ENCODE peak calls at places on chromosomes 6 and 20, in five cellular contexts. One of them, this sample, is unnamed. For H3K9me3, the result is how much of the 10 kb centered on the place peaks cover.

GRCh38 chr6:170072246-170072645 is 218.6 kb downstream of the DLL1 start:
- DNase-seq in breast epithelium: no peak
- DNase-seq in heart right ventricle: no peak
- DNase-seq in upper lobe of right lung: no peak
- DNase-seq in A549: no peak
- DNase-seq in this sample: no peak

GRCh38 chr20:219290-220115 is 7.6 kb upstream of the DEFB129 start:
- DNase-seq in breast epithelium: no peak
- DNase-seq in A549: peak
- DNase-seq in upper lobe of right lung: no peak
- DNase-seq in heart right ventricle: no peak
- DNase-seq in this sample: no peak

GRCh38 chr6:63391203-63391970 is 71.6 kb upstream of the LGSN start:
- DNase-seq in breast epithelium: no peak
- DNase-seq in upper lobe of right lung: no peak
- DNase-seq in A549: no peak
- DNase-seq in heart right ventricle: no peak
- DNase-seq in this sample: no peak

GRCh38 chr20:6053776-6054688 is at the start of gene LRRN4:
- DNase-seq in heart right ventricle: no peak
- DNase-seq in upper lobe of right lung: peak
- DNase-seq in breast epithelium: no peak
- DNase-seq in A549: no peak
- DNase-seq in this sample: no peak

GRCh38 chr6:5673016-5673415 is 333.7 kb downstream of the NRN1 start:
- DNase-seq in breast epithelium: no peak
- DNase-seq in A549: no peak
- DNase-seq in heart right ventricle: no peak
- DNase-seq in upper lobe of right lung: no peak
- DNase-seq in this sample: no peak

GRCh38 chr20:19785886-19786285 is 27.8 kb downstream of the RIN2 start:
- DNase-seq in heart right ventricle: no peak
- DNase-seq in breast epithelium: no peak
- DNase-seq in A549: no peak
- DNase-seq in upper lobe of right lung: no peak
- DNase-seq in this sample: no peak

GRCh38 chr20:56924976-56925695 is 296.0 kb downstream of the TFAP2C start:
- DNase-seq in heart right ventricle: no peak
- DNase-seq in upper lobe of right lung: no peak
- DNase-seq in breast epithelium: no peak
- DNase-seq in A549: no peak
- DNase-seq in this sample: peak

GRCh38 chr20:33664762-33665144 is 2.0 kb upstream of the ACTL10 start:
- DNase-seq in breast epithelium: no peak
- DNase-seq in heart right ventricle: no peak
- DNase-seq in upper lobe of right lung: no peak
- DNase-seq in A549: no peak
- DNase-seq in this sample: no peak

GRCh38 chr20:35344354-35344837 is 52.2 kb upstream of the FAM83C start:
- DNase-seq in A549: peak
- DNase-seq in breast epithelium: peak
- DNase-seq in heart right ventricle: peak
- DNase-seq in upper lobe of right lung: peak
- DNase-seq in this sample: no peak

GRCh38 chr6:22717906-22718305 is 148.5 kb downstream of the HDGFL1 start:
- DNase-seq in A549: no peak
- DNase-seq in upper lobe of right lung: no peak
- DNase-seq in breast epithelium: no peak
- DNase-seq in heart right ventricle: no peak
- DNase-seq in this sample: peak

GRCh38 chr6:32109765-32110160 is 625 bp upstream of the TNXB start:
- DNase-seq in A549: no peak
- DNase-seq in heart right ventricle: no peak
- DNase-seq in upper lobe of right lung: no peak
- DNase-seq in breast epithelium: no peak
- DNase-seq in this sample: no peak

GRCh38 chr6:102994866-102995265 is 1601.4 kb downstream of the GRIK2 start:
- DNase-seq in upper lobe of right lung: no peak
- DNase-seq in breast epithelium: no peak
- DNase-seq in A549: no peak
- DNase-seq in heart right ventricle: no peak
- DNase-seq in this sample: no peak

GRCh38 chr20:58869662-58870227 is 17.2 kb downstream of the GNAS start:
- DNase-seq in heart right ventricle: no peak
- DNase-seq in upper lobe of right lung: no peak
- DNase-seq in breast epithelium: no peak
- DNase-seq in A549: no peak
- DNase-seq in this sample: no peak

GRCh38 chr20:58867211-58867610 is 14.7 kb downstream of the GNAS start:
- DNase-seq in breast epithelium: no peak
- DNase-seq in heart right ventricle: no peak
- DNase-seq in A549: no peak
- DNase-seq in upper lobe of right lung: no peak
- DNase-seq in this sample: no peak

GRCh38 chr20:58870293-58871014 is 17.9 kb downstream of the GNAS start:
- DNase-seq in breast epithelium: peak
- DNase-seq in upper lobe of right lung: peak
- DNase-seq in A549: peak
- DNase-seq in heart right ventricle: peak
- DNase-seq in this sample: peak

GRCh38 chr20:58871533-58872102 is 19.1 kb downstream of the GNAS start:
- DNase-seq in upper lobe of right lung: no peak
- DNase-seq in A549: no peak
- DNase-seq in heart right ventricle: no peak
- DNase-seq in breast epithelium: no peak
- DNase-seq in this sample: no peak

GRCh38 chr20:58868795-58869194 is 16.3 kb downstream of the GNAS start:
- DNase-seq in A549: no peak
- DNase-seq in breast epithelium: no peak
- DNase-seq in heart right ventricle: no peak
- DNase-seq in upper lobe of right lung: no peak
- DNase-seq in this sample: no peak
- TF ChIP-seq CTCF in A549: no peak
- TF ChIP-seq CTCF in breast epithelium: no peak
- TF ChIP-seq CTCF in heart right ventricle: no peak
- TF ChIP-seq CTCF in upper lobe of right lung: peak
- TF ChIP-seq CTCF in this sample: no peak

DNA sequence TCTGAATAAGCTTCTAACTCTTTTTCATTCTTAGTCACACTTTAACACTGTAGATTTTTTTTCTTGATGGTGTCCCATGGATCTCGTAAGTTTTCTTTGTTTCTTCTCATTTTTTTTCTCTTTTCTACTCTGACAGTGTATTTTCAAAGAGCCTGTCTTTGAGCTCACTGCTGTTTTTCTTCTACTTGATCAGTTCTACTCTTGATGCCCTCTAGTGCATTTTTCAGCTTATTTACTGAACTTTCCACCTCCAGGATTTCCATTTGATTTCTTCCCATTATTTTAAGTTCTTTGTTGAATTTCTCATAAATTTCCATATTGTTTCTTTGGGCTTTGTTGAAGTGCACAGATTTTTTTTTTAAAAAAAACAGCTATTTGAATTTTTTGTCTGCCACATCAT is 2641.1 kb upstream of the DEFB115 start:
- DNase-seq in A549: no peak
- DNase-seq in breast epithelium: no peak
- DNase-seq in upper lobe of right lung: no peak
- DNase-seq in heart right ventricle: no peak
- DNase-seq in this sample: no peak
- H3K9me3 ChIP-seq in A549: under half
- H3K9me3 ChIP-seq in breast epithelium: under half
- H3K9me3 ChIP-seq in upper lobe of right lung: under half
- H3K9me3 ChIP-seq in heart right ventricle: under half
- H3K9me3 ChIP-seq in this sample: under half

GRCh38 chr20:4961746-4962145 is 39.6 kb downstream of the SLC23A2 start:
- DNase-seq in breast epithelium: no peak
- DNase-seq in upper lobe of right lung: no peak
- DNase-seq in heart right ventricle: peak
- DNase-seq in A549: peak
- DNase-seq in this sample: no peak
- H3K27ac ChIP-seq in breast epithelium: no peak
- H3K27ac ChIP-seq in upper lobe of right lung: peak
- H3K27ac ChIP-seq in heart right ventricle: no peak
- H3K27ac ChIP-seq in A549: peak
- H3K27ac ChIP-seq in this sample: no peak

GRCh38 chr20:24781061-24781980 is 167.7 kb upstream of the CST7 start:
- DNase-seq in upper lobe of right lung: peak
- DNase-seq in breast epithelium: peak
- DNase-seq in heart right ventricle: peak
- DNase-seq in A549: peak
- DNase-seq in this sample: no peak
- TF ChIP-seq CTCF in upper lobe of right lung: peak
- TF ChIP-seq CTCF in breast epithelium: no peak
- TF ChIP-seq CTCF in heart right ventricle: peak
- TF ChIP-seq CTCF in A549: peak
- TF ChIP-seq CTCF in this sample: no peak

DNA sequence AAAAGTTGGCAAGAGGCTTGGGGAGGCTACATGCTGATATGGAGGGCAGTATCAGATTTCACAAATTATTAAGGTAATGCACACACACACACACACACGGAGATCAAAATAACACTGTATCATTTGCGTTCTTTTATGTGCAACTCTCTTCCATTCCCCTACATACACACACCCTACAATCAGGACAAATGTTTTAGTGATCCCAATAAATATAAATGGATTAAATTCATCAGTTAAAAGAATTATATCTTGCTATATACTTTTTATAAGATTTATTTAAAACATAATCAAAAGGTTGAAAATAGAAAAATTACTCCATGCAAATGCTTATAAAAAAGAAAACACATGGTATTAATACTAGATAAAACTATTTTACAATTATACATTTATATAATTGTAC is 25.9 kb downstream of the TMX4 start:
- DNase-seq in upper lobe of right lung: no peak
- DNase-seq in A549: no peak
- DNase-seq in breast epithelium: no peak
- DNase-seq in heart right ventricle: no peak
- DNase-seq in this sample: no peak
- H3K9me3 ChIP-seq in upper lobe of right lung: under half
- H3K9me3 ChIP-seq in A549: under half
- H3K9me3 ChIP-seq in breast epithelium: under half
- H3K9me3 ChIP-seq in heart right ventricle: under half
- H3K9me3 ChIP-seq in this sample: under half

DNA sequence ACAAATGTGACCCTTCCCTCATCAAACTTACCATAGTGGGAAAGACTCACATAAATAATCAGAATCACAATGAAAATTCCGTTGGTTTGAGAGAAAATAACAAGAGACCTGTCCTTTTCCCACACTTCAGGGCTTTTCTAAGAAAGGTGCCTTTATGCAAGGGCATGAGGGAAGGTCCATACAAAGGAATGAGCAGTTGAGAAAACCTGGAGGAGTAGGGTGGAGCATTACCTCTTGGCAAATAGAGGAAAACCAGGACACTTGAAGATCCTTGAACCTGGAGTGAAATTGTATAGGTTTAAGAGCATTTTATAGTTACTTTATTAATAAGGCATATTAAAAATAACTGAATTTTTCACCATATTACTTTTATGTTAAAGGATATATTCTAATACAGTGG is 54.3 kb downstream of the UBR2 start:
- DNase-seq in breast epithelium: no peak
- DNase-seq in upper lobe of right lung: no peak
- DNase-seq in heart right ventricle: no peak
- DNase-seq in A549: no peak
- DNase-seq in this sample: no peak
- H3K27ac ChIP-seq in breast epithelium: no peak
- H3K27ac ChIP-seq in upper lobe of right lung: no peak
- H3K27ac ChIP-seq in heart right ventricle: no peak
- H3K27ac ChIP-seq in A549: no peak
- H3K27ac ChIP-seq in this sample: no peak

DNA sequence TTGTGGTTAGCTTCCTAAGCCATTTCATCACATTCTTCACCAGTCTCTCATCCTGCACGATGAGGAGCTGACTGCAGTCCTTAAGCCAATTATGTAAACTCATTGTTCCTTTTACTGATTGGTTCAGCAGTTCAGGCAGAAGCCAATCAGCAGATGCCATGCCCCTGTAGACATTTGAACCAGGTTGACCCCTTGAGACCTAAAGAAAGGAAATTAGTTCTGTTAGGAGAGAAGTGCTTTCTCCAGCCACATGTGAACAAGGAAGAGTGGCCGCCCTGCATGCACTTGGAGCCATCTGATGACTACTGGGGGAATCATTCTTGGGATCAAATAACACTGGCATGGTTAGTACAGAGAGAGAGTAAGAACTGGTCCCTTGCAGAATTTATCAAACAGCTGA is 535.2 kb upstream of the ID4 start:
- DNase-seq in heart right ventricle: no peak
- DNase-seq in breast epithelium: no peak
- DNase-seq in upper lobe of right lung: no peak
- DNase-seq in A549: no peak
- DNase-seq in this sample: no peak
- TF ChIP-seq CTCF in heart right ventricle: no peak
- TF ChIP-seq CTCF in breast epithelium: no peak
- TF ChIP-seq CTCF in upper lobe of right lung: no peak
- TF ChIP-seq CTCF in A549: no peak
- TF ChIP-seq CTCF in this sample: no peak

DNA sequence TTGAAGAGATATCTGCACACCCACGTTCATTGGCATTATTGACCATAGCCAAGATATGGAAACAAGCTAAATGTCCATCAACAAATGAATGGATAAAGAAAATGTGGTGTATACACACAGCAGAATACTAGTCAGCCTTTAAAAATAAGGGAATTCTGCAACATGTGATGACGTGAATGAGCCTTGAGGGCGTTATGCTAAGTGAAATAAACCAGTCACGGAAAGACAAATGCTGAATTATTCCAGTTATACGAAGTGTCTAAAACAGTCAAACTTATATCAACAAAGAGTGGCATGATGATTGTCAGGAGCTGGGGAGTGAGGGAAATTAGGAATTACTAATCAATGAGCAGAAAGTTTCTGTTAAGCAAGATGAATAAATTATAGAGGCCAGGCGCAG is 8.4 kb upstream of the DEFB121 start:
- DNase-seq in upper lobe of right lung: no peak
- DNase-seq in A549: no peak
- DNase-seq in heart right ventricle: no peak
- DNase-seq in breast epithelium: no peak
- DNase-seq in this sample: no peak
- H3K9me3 ChIP-seq in upper lobe of right lung: under half
- H3K9me3 ChIP-seq in A549: under half
- H3K9me3 ChIP-seq in heart right ventricle: under half
- H3K9me3 ChIP-seq in breast epithelium: under half
- H3K9me3 ChIP-seq in this sample: under half